ENCODE peak calls at places on chromosome 5, in five cellular contexts. One of them, this sample, is unnamed.
A peak's percentile ranks its signal among the peaks of the same experiment; 100 is the strongest.

GRCh38 chr5:61784337-61784736 is 452.3 kb downstream of the ZSWIM6 start:
- DNase-seq in activated CD4-positive, alpha-beta T cell treated with anti-CD3 and anti-CD28 coated beads, Interleukin-2, amount 10 ng/mL, durations not matched to agents 7 days and 5 days: no peak
- DNase-seq in lower leg skin: no peak
- DNase-seq in NCI-H187: no peak
- DNase-seq in activated CD4-positive, alpha-beta memory T cell treated with anti-CD3 and anti-CD28 coated beads, Interleukin-2, amount 10 ng/mL, durations not matched to agents 7 days and 5 days: no peak
- DNase-seq in this sample: no peak

GRCh38 chr5:146877783-146878470 is 630 bp downstream of the PPP2R2B start:
- DNase-seq in activated CD4-positive, alpha-beta T cell treated with anti-CD3 and anti-CD28 coated beads, Interleukin-2, amount 10 ng/mL, durations not matched to agents 7 days and 5 days: peak; percentile 21
- DNase-seq in NCI-H187: peak; percentile 15
- DNase-seq in activated CD4-positive, alpha-beta memory T cell treated with anti-CD3 and anti-CD28 coated beads, Interleukin-2, amount 10 ng/mL, durations not matched to agents 7 days and 5 days: peak; percentile 52
- DNase-seq in lower leg skin: no peak
- DNase-seq in this sample: peak; percentile 53

GRCh38 chr5:147413266-147413665 is 96.6 kb downstream of the DPYSL3 start:
- DNase-seq in activated CD4-positive, alpha-beta T cell treated with anti-CD3 and anti-CD28 coated beads, Interleukin-2, amount 10 ng/mL, durations not matched to agents 7 days and 5 days: no peak
- DNase-seq in activated CD4-positive, alpha-beta memory T cell treated with anti-CD3 and anti-CD28 coated beads, Interleukin-2, amount 10 ng/mL, durations not matched to agents 7 days and 5 days: no peak
- DNase-seq in NCI-H187: no peak
- DNase-seq in lower leg skin: no peak
- DNase-seq in this sample: no peak

GRCh38 chr5:18010053-18010452 is 375.8 kb downstream of the TAF11L14 start:
- DNase-seq in lower leg skin: no peak
- DNase-seq in activated CD4-positive, alpha-beta T cell treated with anti-CD3 and anti-CD28 coated beads, Interleukin-2, amount 10 ng/mL, durations not matched to agents 7 days and 5 days: no peak
- DNase-seq in activated CD4-positive, alpha-beta memory T cell treated with anti-CD3 and anti-CD28 coated beads, Interleukin-2, amount 10 ng/mL, durations not matched to agents 7 days and 5 days: no peak
- DNase-seq in NCI-H187: no peak
- DNase-seq in this sample: no peak

GRCh38 chr5:126351138-126351537 is 72.1 kb upstream of the GRAMD2B start:
- DNase-seq in activated CD4-positive, alpha-beta memory T cell treated with anti-CD3 and anti-CD28 coated beads, Interleukin-2, amount 10 ng/mL, durations not matched to agents 7 days and 5 days: no peak
- DNase-seq in NCI-H187: no peak
- DNase-seq in lower leg skin: no peak
- DNase-seq in activated CD4-positive, alpha-beta T cell treated with anti-CD3 and anti-CD28 coated beads, Interleukin-2, amount 10 ng/mL, durations not matched to agents 7 days and 5 days: no peak
- DNase-seq in this sample: no peak

GRCh38 chr5:33969572-33970452 is 14.7 kb downstream of the SLC45A2 start:
- DNase-seq in NCI-H187: peak; percentile 35
- DNase-seq in activated CD4-positive, alpha-beta T cell treated with anti-CD3 and anti-CD28 coated beads, Interleukin-2, amount 10 ng/mL, durations not matched to agents 7 days and 5 days: peak; percentile 31
- DNase-seq in activated CD4-positive, alpha-beta memory T cell treated with anti-CD3 and anti-CD28 coated beads, Interleukin-2, amount 10 ng/mL, durations not matched to agents 7 days and 5 days: peak; percentile 18
- DNase-seq in lower leg skin: no peak
- DNase-seq in this sample: peak; percentile 30

GRCh38 chr5:2587189-2588031 is 164.1 kb downstream of the IRX2 start:
- DNase-seq in activated CD4-positive, alpha-beta T cell treated with anti-CD3 and anti-CD28 coated beads, Interleukin-2, amount 10 ng/mL, durations not matched to agents 7 days and 5 days: no peak
- DNase-seq in NCI-H187: no peak
- DNase-seq in activated CD4-positive, alpha-beta memory T cell treated with anti-CD3 and anti-CD28 coated beads, Interleukin-2, amount 10 ng/mL, durations not matched to agents 7 days and 5 days: no peak
- DNase-seq in lower leg skin: no peak
- DNase-seq in this sample: no peak

GRCh38 chr5:104045987-104046386 is 483.4 kb upstream of the NUDT12 start:
- DNase-seq in NCI-H187: no peak
- DNase-seq in lower leg skin: no peak
- DNase-seq in activated CD4-positive, alpha-beta memory T cell treated with anti-CD3 and anti-CD28 coated beads, Interleukin-2, amount 10 ng/mL, durations not matched to agents 7 days and 5 days: no peak
- DNase-seq in activated CD4-positive, alpha-beta T cell treated with anti-CD3 and anti-CD28 coated beads, Interleukin-2, amount 10 ng/mL, durations not matched to agents 7 days and 5 days: no peak
- DNase-seq in this sample: no peak

GRCh38 chr5:172142709-172143215 is 45.3 kb downstream of the STK10 start:
- DNase-seq in NCI-H187: no peak
- DNase-seq in activated CD4-positive, alpha-beta T cell treated with anti-CD3 and anti-CD28 coated beads, Interleukin-2, amount 10 ng/mL, durations not matched to agents 7 days and 5 days: no peak
- DNase-seq in activated CD4-positive, alpha-beta memory T cell treated with anti-CD3 and anti-CD28 coated beads, Interleukin-2, amount 10 ng/mL, durations not matched to agents 7 days and 5 days: no peak
- DNase-seq in lower leg skin: no peak
- DNase-seq in this sample: no peak

GRCh38 chr5:72408602-72409001 is 88.4 kb downstream of the PTCD2 start:
- DNase-seq in lower leg skin: no peak
- DNase-seq in activated CD4-positive, alpha-beta T cell treated with anti-CD3 and anti-CD28 coated beads, Interleukin-2, amount 10 ng/mL, durations not matched to agents 7 days and 5 days: no peak
- DNase-seq in NCI-H187: no peak
- DNase-seq in activated CD4-positive, alpha-beta memory T cell treated with anti-CD3 and anti-CD28 coated beads, Interleukin-2, amount 10 ng/mL, durations not matched to agents 7 days and 5 days: no peak
- DNase-seq in this sample: no peak

This sample was measured in activated CD8-positive, alpha-beta T cell treated with anti-CD3 and anti-CD28 coated beads, Interleukin-2, amount 10 ng/mL, durations not matched to agents 7 days and 5 days.